ENCODE peak calls at places on chromosomes 3 and 15, in eight cellular contexts. C is colonic mucosa; U is stimulated activated CD4-positive, alpha-beta T cell treated with anti-CD3 and anti-CD28 coated beads, Interleukin-4, amount 100 ng/mL, for 1 hour; F is AG08396; V is astrocyte of the spinal cord; Y is GM23338; G is H54; H is AG08395. Q is an unnamed sample.

GRCh38 chr3:182305881-182306665 is 487.2 kb upstream of the ATP11B start:
- DNase-seq in Y (no peak), G (no peak), U (no peak), C (no peak), F (no peak), V (no peak), H (no peak), Q (no peak)

GRCh38 chr15:31472636-31473383 is 146.2 kb downstream of the KLF13 start:
- DNase-seq in Y (no peak), V (peak), G (no peak), C (no peak), F (peak), U (peak), H (peak), Q (no peak)

GRCh38 chr15:39130556-39131379 is 450.1 kb upstream of the THBS1 start:
- DNase-seq in H (no peak), V (no peak), U (no peak), Y (no peak), C (no peak), G (no peak), F (no peak), Q (no peak)

GRCh38 chr15:34318277-34319079 is 19.1 kb downstream of the SLC12A6 start:
- DNase-seq in Y (peak), F (peak), G (peak), H (peak), V (peak), C (peak), U (no peak), Q (no peak)

GRCh38 chr3:13495921-13496723 is 16.0 kb downstream of the HDAC11 start:
- DNase-seq in Y (peak), H (peak), U (peak), V (peak), F (peak), G (peak), C (peak), Q (peak)

GRCh38 chr3:61288446-61288845 is 37.2 kb upstream of the FHIT start:
- DNase-seq in C (no peak), U (no peak), H (no peak), G (no peak), Y (no peak), F (no peak), V (no peak), Q (no peak)

GRCh38 chr3:142993958-142994442 is 7.4 kb upstream of the U2SURP start:
- DNase-seq in H (peak), F (peak), U (peak), V (peak), C (peak), Y (peak), G (no peak), Q (no peak)

GRCh38 chr3:176214758-176215157 is 982.5 kb downstream of the TBL1XR1 start:
- DNase-seq in F (no peak), C (no peak), Y (no peak), H (no peak), U (no peak), V (no peak), G (no peak), Q (no peak)

GRCh38 chr3:197205265-197205664 is 93.1 kb downstream of the DLG1 start:
- DNase-seq in F (no peak), G (no peak), H (no peak), C (no peak), Y (no peak), U (no peak), V (no peak), Q (no peak)

GRCh38 chr15:76252249-76252648 is 59.0 kb downstream of the ETFA start:
- DNase-seq in F (no peak), C (no peak), Y (no peak), G (no peak), V (no peak), H (no peak), U (no peak), Q (no peak)